ENCODE peak calls at places on chromosome 6, in four cellular contexts. Y is stimulated activated CD4-positive, alpha-beta T cell treated with anti-CD3 and anti-CD28 coated beads, Interleukin-15, amount 100 ng/mL, for 1 hour; H is LoVo; C is activated T-cell treated with anti-CD3 and anti-CD28 coated beads for 1 hour. L is an unnamed sample.

GRCh38 chr6:134984821-134985220 is 34.9 kb upstream of the ALDH8A1 start:
- DNase-seq in H (no peak), C (no peak), Y (no peak), L (no peak)

GRCh38 chr6:153131037-153131981 is at the start of gene RGS17:
- DNase-seq in Y (no peak), C (no peak), H (peak), L (peak)

GRCh38 chr6:16674666-16675392 is 86.4 kb downstream of the ATXN1 start:
- DNase-seq in Y (no peak), H (no peak), C (no peak), L (no peak)

GRCh38 chr6:144360401-144360800 is 75.3 kb downstream of the UTRN start:
- DNase-seq in C (no peak), H (no peak), Y (no peak), L (no peak)

GRCh38 chr6:110102411-110102810 is 77.1 kb downstream of the WASF1 start:
- DNase-seq in Y (no peak), H (no peak), C (no peak), L (no peak)

GRCh38 chr6:135176464-135176863 is 4.6 kb upstream of the MYB start:
- DNase-seq in Y (no peak), H (no peak), C (no peak), L (no peak)

GRCh38 chr6:120108061-120108795 is 758.7 kb upstream of the MAN1A1 start:
- DNase-seq in H (no peak), C (no peak), Y (no peak), L (no peak)

GRCh38 chr6:73657201-73657600 is 3.4 kb upstream of the SLC17A5 start:
- DNase-seq in C (no peak), H (peak), Y (no peak), L (no peak)

GRCh38 chr6:336159-337114 is 44.1 kb downstream of the DUSP22 start:
- DNase-seq in C (no peak), H (no peak), Y (no peak), L (no peak)

GRCh38 chr6:49497308-49497707 is 2.4 kb upstream of the GLYATL3 start:
- DNase-seq in H (no peak), Y (no peak), C (no peak), L (no peak)

GRCh38 chr6:89013463-89013862 is 50.0 kb upstream of the RNGTT start:
- DNase-seq in Y (no peak), C (no peak), H (no peak), L (no peak)

GRCh38 chr6:118263929-118264486 is 284.1 kb upstream of the PLN start:
- DNase-seq in Y (no peak), H (no peak), C (no peak), L (no peak)

GRCh38 chr6:54655162-54655561 is 191.4 kb upstream of the FAM83B start:
- DNase-seq in H (no peak), C (no peak), Y (no peak), L (no peak)

GRCh38 chr6:115969930-115970273 is 90.8 kb downstream of the FRK start:
- DNase-seq in H (no peak), Y (no peak), C (no peak), L (no peak)

GRCh38 chr6:41451039-41451438 is 95.1 kb upstream of the FOXP4 start:
- DNase-seq in H (no peak), Y (no peak), C (no peak), L (no peak)

GRCh38 chr6:169252805-169253189 is 849 bp downstream of the THBS2 start:
- DNase-seq in H (no peak), Y (no peak), C (no peak), L (no peak)

GRCh38 chr6:108758884-108759283 is 89.3 kb upstream of the ARMC2 start:
- DNase-seq in C (no peak), Y (no peak), H (no peak), L (no peak)

L was measured in activated CD4-positive, alpha-beta T cell treated with anti-CD3 and anti-CD28 coated beads, Interleukin-2, amount 50 U/mL, for 48 hours.